ENCODE peak calls at places on chromosomes 11 and 22, in seven cellular contexts. One of them, this sample, is unnamed.

GRCh38 chr11:14359573-14360031 is 619 bp upstream of the RRAS2 start:
- DNase-seq in activated naive CD4-positive, alpha-beta T cell treated with anti-CD3 and anti-CD28 coated beads, Interleukin-2, amount 10 ng/mL, durations not matched to agents 7 days and 5 days: no peak
- DNase-seq in SJSA1: no peak
- DNase-seq in NCI-H510A: no peak
- DNase-seq in CD4-positive, alpha-beta memory T cell: no peak
- DNase-seq in cardiac muscle cell: no peak
- DNase-seq in fibroblast of villous mesenchyme: no peak
- DNase-seq in this sample: peak; percentile 49

GRCh38 chr11:117144477-117145392 is 648 bp downstream of the PAFAH1B2 start:
- DNase-seq in activated naive CD4-positive, alpha-beta T cell treated with anti-CD3 and anti-CD28 coated beads, Interleukin-2, amount 10 ng/mL, durations not matched to agents 7 days and 5 days: peak; percentile 30
- DNase-seq in SJSA1: peak; percentile 55
- DNase-seq in NCI-H510A: no peak
- DNase-seq in CD4-positive, alpha-beta memory T cell: peak; percentile 35
- DNase-seq in cardiac muscle cell: peak; percentile 83
- DNase-seq in fibroblast of villous mesenchyme: peak; percentile 81
- DNase-seq in this sample: peak; percentile 64

GRCh38 chr11:101745756-101746155 is 161.9 kb upstream of the TRPC6 start:
- DNase-seq in activated naive CD4-positive, alpha-beta T cell treated with anti-CD3 and anti-CD28 coated beads, Interleukin-2, amount 10 ng/mL, durations not matched to agents 7 days and 5 days: no peak
- DNase-seq in SJSA1: no peak
- DNase-seq in NCI-H510A: no peak
- DNase-seq in CD4-positive, alpha-beta memory T cell: no peak
- DNase-seq in cardiac muscle cell: no peak
- DNase-seq in fibroblast of villous mesenchyme: peak; percentile 72
- DNase-seq in this sample: no peak

GRCh38 chr22:49201046-49201970 is 626.4 kb downstream of the BRD1 start:
- DNase-seq in activated naive CD4-positive, alpha-beta T cell treated with anti-CD3 and anti-CD28 coated beads, Interleukin-2, amount 10 ng/mL, durations not matched to agents 7 days and 5 days: no peak
- DNase-seq in SJSA1: peak; percentile 29
- DNase-seq in NCI-H510A: no peak
- DNase-seq in CD4-positive, alpha-beta memory T cell: no peak
- DNase-seq in cardiac muscle cell: no peak
- DNase-seq in fibroblast of villous mesenchyme: no peak
- DNase-seq in this sample: no peak

GRCh38 chr22:40007826-40008710 is 13.3 kb downstream of the FAM83F start:
- DNase-seq in activated naive CD4-positive, alpha-beta T cell treated with anti-CD3 and anti-CD28 coated beads, Interleukin-2, amount 10 ng/mL, durations not matched to agents 7 days and 5 days: no peak
- DNase-seq in SJSA1: no peak
- DNase-seq in NCI-H510A: no peak
- DNase-seq in CD4-positive, alpha-beta memory T cell: no peak
- DNase-seq in cardiac muscle cell: no peak
- DNase-seq in fibroblast of villous mesenchyme: no peak
- DNase-seq in this sample: peak; percentile 35

GRCh38 chr11:60762851-60763691 is 6.4 kb downstream of the MS4A15 start:
- DNase-seq in activated naive CD4-positive, alpha-beta T cell treated with anti-CD3 and anti-CD28 coated beads, Interleukin-2, amount 10 ng/mL, durations not matched to agents 7 days and 5 days: no peak
- DNase-seq in SJSA1: no peak
- DNase-seq in NCI-H510A: no peak
- DNase-seq in CD4-positive, alpha-beta memory T cell: no peak
- DNase-seq in cardiac muscle cell: no peak
- DNase-seq in fibroblast of villous mesenchyme: no peak
- DNase-seq in this sample: no peak

GRCh38 chr11:26229270-26229669 is 102.7 kb upstream of the ANO3 start:
- DNase-seq in activated naive CD4-positive, alpha-beta T cell treated with anti-CD3 and anti-CD28 coated beads, Interleukin-2, amount 10 ng/mL, durations not matched to agents 7 days and 5 days: no peak
- DNase-seq in SJSA1: no peak
- DNase-seq in NCI-H510A: no peak
- DNase-seq in CD4-positive, alpha-beta memory T cell: no peak
- DNase-seq in cardiac muscle cell: peak; percentile 95
- DNase-seq in fibroblast of villous mesenchyme: peak; percentile 87
- DNase-seq in this sample: peak; percentile 11

GRCh38 chr22:23305922-23306374 is 125.6 kb downstream of the BCR start:
- DNase-seq in activated naive CD4-positive, alpha-beta T cell treated with anti-CD3 and anti-CD28 coated beads, Interleukin-2, amount 10 ng/mL, durations not matched to agents 7 days and 5 days: no peak
- DNase-seq in SJSA1: peak; percentile 92
- DNase-seq in NCI-H510A: peak; percentile 61
- DNase-seq in CD4-positive, alpha-beta memory T cell: no peak
- DNase-seq in cardiac muscle cell: peak; percentile 96
- DNase-seq in fibroblast of villous mesenchyme: peak; percentile 94
- DNase-seq in this sample: no peak

GRCh38 chr11:126824035-126824607 is 176.4 kb downstream of the KIRREL3 start:
- DNase-seq in activated naive CD4-positive, alpha-beta T cell treated with anti-CD3 and anti-CD28 coated beads, Interleukin-2, amount 10 ng/mL, durations not matched to agents 7 days and 5 days: no peak
- DNase-seq in SJSA1: no peak
- DNase-seq in NCI-H510A: peak; percentile 93
- DNase-seq in CD4-positive, alpha-beta memory T cell: no peak
- DNase-seq in cardiac muscle cell: no peak
- DNase-seq in fibroblast of villous mesenchyme: no peak
- DNase-seq in this sample: no peak

This sample was measured in Daoy.